ENCODE peak calls at places on chromosome 20, in eight cellular contexts. F is H54, M is erythroblast, Z is ELR, J is WERI-Rb-1, O is AG08395, Q is natural killer cell, V is posterior cingulate gyrus. U is an unnamed sample.

GRCh38 chr20:62358171-62358719 is 8.9 kb downstream of the LAMA5 start:
- DNase-seq in F (peak), M (peak), Z (no peak), J (peak), O (no peak), Q (no peak), V (peak), U (no peak)

GRCh38 chr20:46035713-46036112 is 6.7 kb downstream of the SLC12A5 start:
- DNase-seq in F (no peak), M (no peak), Z (no peak), J (no peak), O (no peak), Q (no peak), V (no peak), U (no peak)

GRCh38 chr20:43955244-43956191 is 40.9 kb downstream of the TOX2 start:
- DNase-seq in F (peak), M (no peak), Z (peak), J (no peak), O (peak), Q (peak), V (no peak), U (no peak)

GRCh38 chr20:62123450-62124118 is 1.3 kb downstream of the LSM14B start:
- DNase-seq in F (no peak), M (peak), Z (peak), J (no peak), O (no peak), Q (no peak), V (no peak), U (no peak)

GRCh38 chr20:57880155-57880648 is 170.4 kb upstream of the PMEPA1 start:
- DNase-seq in F (no peak), M (no peak), Z (no peak), J (no peak), O (peak), Q (no peak), V (no peak), U (no peak)

GRCh38 chr20:11935754-11936551 is 18.3 kb downstream of the BTBD3 start:
- DNase-seq in F (no peak), M (no peak), Z (no peak), J (no peak), O (no peak), Q (no peak), V (no peak), U (no peak)

GRCh38 chr20:3203315-3204123 is 963 bp downstream of the DDRGK1 start:
- DNase-seq in F (peak), M (peak), Z (peak), J (peak), O (peak), Q (no peak), V (no peak), U (peak)

GRCh38 chr20:33933469-33933909 is 60.2 kb upstream of the RALY start:
- DNase-seq in F (peak), M (peak), Z (peak), J (peak), O (peak), Q (peak), V (peak), U (peak)

GRCh38 chr20:961768-962167 is 40.3 kb downstream of the RSPO4 start:
- DNase-seq in F (no peak), M (no peak), Z (no peak), J (no peak), O (no peak), Q (no peak), V (no peak), U (no peak)

GRCh38 chr20:41506192-41506915 is 111.8 kb downstream of the CHD6 start:
- DNase-seq in F (no peak), M (no peak), Z (no peak), J (no peak), O (no peak), Q (no peak), V (no peak), U (no peak)

GRCh38 chr20:37669773-37670236 is 24.0 kb upstream of the CTNNBL1 start:
- DNase-seq in F (no peak), M (no peak), Z (no peak), J (no peak), O (no peak), Q (no peak), V (no peak), U (no peak)

GRCh38 chr20:64247312-64247627 is 8.3 kb upstream of the PCMTD2 start:
- DNase-seq in F (no peak), M (no peak), Z (no peak), J (no peak), O (no peak), Q (no peak), V (no peak), U (no peak)

GRCh38 chr20:63377256-63378114 is 16.3 kb upstream of the CHRNA4 start:
- DNase-seq in F (no peak), M (no peak), Z (no peak), J (no peak), O (no peak), Q (no peak), V (no peak), U (no peak)

GRCh38 chr20:52275243-52275817 is 83.8 kb upstream of the ZFP64 start:
- DNase-seq in F (no peak), M (no peak), Z (no peak), J (no peak), O (no peak), Q (no peak), V (no peak), U (no peak)

GRCh38 chr20:24477831-24478547 is 8.6 kb downstream of the SYNDIG1 start:
- DNase-seq in F (no peak), M (no peak), Z (no peak), J (no peak), O (no peak), Q (no peak), V (no peak), U (no peak)

GRCh38 chr20:41371361-41371760 is 4.7 kb upstream of the EMILIN3 start:
- DNase-seq in F (no peak), M (no peak), Z (no peak), J (no peak), O (no peak), Q (no peak), V (no peak), U (no peak)

GRCh38 chr20:63384336-63384735 is 23.2 kb upstream of the CHRNA4 start:
- DNase-seq in F (no peak), M (no peak), Z (no peak), J (no peak), O (no peak), Q (no peak), V (no peak), U (no peak)

GRCh38 chr20:24066075-24066700 is 77.6 kb upstream of the GGTLC1 start:
- DNase-seq in F (no peak), M (no peak), Z (no peak), J (no peak), O (no peak), Q (no peak), V (no peak), U (no peak)

GRCh38 chr20:41089555-41089954 is 47.8 kb upstream of the PLCG1 start:
- DNase-seq in F (no peak), M (peak), Z (no peak), J (no peak), O (no peak), Q (no peak), V (no peak), U (no peak)

GRCh38 chr20:33005132-33005566 is 916 bp upstream of the SUN5 start:
- DNase-seq in F (no peak), M (peak), Z (peak), J (no peak), O (no peak), Q (no peak), V (no peak), U (no peak)

GRCh38 chr20:22880277-22880676 is 154.8 kb upstream of the SSTR4 start:
- DNase-seq in F (no peak), M (no peak), Z (no peak), J (no peak), O (no peak), Q (no peak), V (no peak), U (no peak)

GRCh38 chr20:59068534-59068933 is 25.9 kb upstream of the PRELID3B start:
- DNase-seq in F (no peak), M (no peak), Z (no peak), J (no peak), O (no peak), Q (no peak), V (no peak), U (no peak)

GRCh38 chr20:49758781-49759180 is 45.1 kb upstream of the B4GALT5 start:
- DNase-seq in F (no peak), M (no peak), Z (no peak), J (no peak), O (no peak), Q (no peak), V (no peak), U (no peak)

GRCh38 chr20:34538671-34539123 is 19.8 kb upstream of the MAP1LC3A start:
- DNase-seq in F (no peak), M (peak), Z (peak), J (peak), O (peak), Q (peak), V (no peak), U (peak)

GRCh38 chr20:35329435-35330139 is 37.4 kb upstream of the FAM83C start:
- DNase-seq in F (no peak), M (peak), Z (peak), J (peak), O (peak), Q (no peak), V (no peak), U (no peak)

GRCh38 chr20:34459209-34459608 is 57.0 kb upstream of the DYNLRB1 start:
- DNase-seq in F (no peak), M (no peak), Z (no peak), J (no peak), O (no peak), Q (no peak), V (no peak), U (no peak)

GRCh38 chr20:38272398-38272797 is 11.9 kb upstream of the KIAA1755 start:
- DNase-seq in F (no peak), M (no peak), Z (peak), J (no peak), O (no peak), Q (no peak), V (no peak), U (no peak)

GRCh38 chr20:31652917-31653385 is 15.2 kb downstream of the COX4I2 start:
- DNase-seq in F (no peak), M (no peak), Z (peak), J (no peak), O (peak), Q (no peak), V (no peak), U (no peak)

GRCh38 chr20:17811605-17811965 is 111.8 kb downstream of the BANF2 start:
- DNase-seq in F (no peak), M (no peak), Z (no peak), J (no peak), O (no peak), Q (no peak), V (no peak), U (no peak)

GRCh38 chr20:17972121-17972520 is 3.3 kb downstream of the MGME1 start:
- DNase-seq in F (no peak), M (peak), Z (no peak), J (no peak), O (no peak), Q (no peak), V (no peak), U (no peak)

GRCh38 chr20:4898282-4898681 is 103.0 kb downstream of the SLC23A2 start:
- DNase-seq in F (peak), M (no peak), Z (peak), J (no peak), O (peak), Q (no peak), V (no peak), U (no peak)

GRCh38 chr20:7152071-7152470 is 384.6 kb downstream of the BMP2 start:
- DNase-seq in F (no peak), M (no peak), Z (no peak), J (no peak), O (no peak), Q (no peak), V (no peak), U (no peak)

U was measured in C1 segment of cervical spinal cord.